ENCODE peak calls at places on chromosomes 12 and 14, in seven cellular contexts. D is IMR-90, Z is ovary, F is upper lobe of left lung, M is heart left ventricle, Q is A549, Y is gastrocnemius medialis. S is an unnamed sample.

GRCh38 chr12:117658226-117658625 is 296.8 kb upstream of the NOS1 start:
- DNase-seq in D (no peak), Z (no peak), F (no peak), M (no peak), Q (no peak), Y (no peak), S (no peak)

GRCh38 chr12:111954974-111955373 is 58.0 kb downstream of the TMEM116 start:
- DNase-seq in D (no peak), Z (no peak), F (no peak), M (no peak), Q (peak; percentile 53), Y (no peak), S (no peak)

GRCh38 chr12:50725011-50725899 is 38.6 kb upstream of the ATF1 start:
- DNase-seq in D (peak; percentile 35), Z (no peak), F (no peak), M (no peak), Q (no peak), Y (no peak), S (peak; percentile 71)

GRCh38 chr12:16454481-16454880 is 107.0 kb downstream of the MGST1 start:
- DNase-seq in D (peak; percentile 51), Z (no peak), F (no peak), M (no peak), Q (no peak), Y (no peak), S (no peak)

GRCh38 chr14:28157289-28157869 is 609.2 kb upstream of the FOXG1 start:
- DNase-seq in D (no peak), Z (peak; percentile 7), F (peak; percentile 66), M (no peak), Q (no peak), Y (no peak), S (no peak)

GRCh38 chr12:32305163-32305562 is 94.2 kb upstream of the FGD4 start:
- DNase-seq in D (peak; percentile 50), Z (no peak), F (no peak), M (no peak), Q (peak; percentile 52), Y (no peak), S (no peak)

GRCh38 chr12:116432321-116432750 is 126.8 kb upstream of the MAP1LC3B2 start:
- DNase-seq in D (peak; percentile 50), Z (no peak), F (no peak), M (no peak), Q (no peak), Y (no peak), S (no peak)

GRCh38 chr12:27703720-27704452 is 6.7 kb upstream of the MRPS35 start:
- DNase-seq in D (peak; percentile 89), Z (peak; percentile 51), F (no peak), M (peak; percentile 59), Q (peak; percentile 88), Y (no peak), S (peak; percentile 73)

GRCh38 chr14:68784298-68784910 is 8.5 kb downstream of the ZFP36L1 start:
- DNase-seq in D (no peak), Z (peak; percentile 41), F (no peak), M (no peak), Q (peak; percentile 97), Y (no peak), S (no peak)

GRCh38 chr12:104506691-104507401 is 50.1 kb downstream of the CHST11 start:
- DNase-seq in D (no peak), Z (no peak), F (no peak), M (peak; percentile 47), Q (no peak), Y (no peak), S (no peak)

GRCh38 chr14:92247347-92247746 is 75.6 kb upstream of the SLC24A4 start:
- DNase-seq in D (no peak), Z (no peak), F (no peak), M (no peak), Q (no peak), Y (no peak), S (no peak)

GRCh38 chr12:126233625-126234024 is 1168.4 kb downstream of the AACS start:
- DNase-seq in D (no peak), Z (no peak), F (no peak), M (no peak), Q (no peak), Y (no peak), S (no peak)

GRCh38 chr12:127565241-127565640 is 701.7 kb upstream of the TMEM132C start:
- DNase-seq in D (no peak), Z (no peak), F (no peak), M (no peak), Q (no peak), Y (no peak), S (no peak)

GRCh38 chr14:68797180-68797670 is 4.4 kb upstream of the ZFP36L1 start:
- DNase-seq in D (no peak), Z (no peak), F (no peak), M (no peak), Q (no peak), Y (peak; percentile 9), S (no peak)

GRCh38 chr12:106423291-106423690 is 65.7 kb downstream of the POLR3B start:
- DNase-seq in D (no peak), Z (no peak), F (no peak), M (no peak), Q (no peak), Y (no peak), S (no peak)

GRCh38 chr12:116524964-116525379 is 34.2 kb upstream of the MAP1LC3B2 start:
- DNase-seq in D (peak; percentile 47), Z (no peak), F (no peak), M (no peak), Q (peak; percentile 77), Y (no peak), S (no peak)

GRCh38 chr14:95495538-95496025 is 20.9 kb downstream of the SYNE3 start:
- DNase-seq in D (no peak), Z (no peak), F (no peak), M (no peak), Q (no peak), Y (no peak), S (no peak)

GRCh38 chr12:108495054-108495453 is 20.0 kb upstream of the FICD start:
- DNase-seq in D (peak; percentile 12), Z (no peak), F (no peak), M (no peak), Q (peak; percentile 59), Y (no peak), S (no peak)

GRCh38 chr14:50060871-50061663 is 55.3 kb downstream of the VCPKMT start:
- DNase-seq in D (peak; percentile 95), Z (peak; percentile 45), F (no peak), M (peak; percentile 63), Q (peak; percentile 86), Y (peak; percentile 49), S (peak; percentile 72)

GRCh38 chr12:32483993-32484392 is 84.6 kb downstream of the FGD4 start:
- DNase-seq in D (no peak), Z (no peak), F (no peak), M (no peak), Q (no peak), Y (no peak), S (no peak)

GRCh38 chr12:32270818-32271710 is 128.3 kb upstream of the FGD4 start:
- DNase-seq in D (peak; percentile 62), Z (no peak), F (no peak), M (no peak), Q (peak; percentile 78), Y (no peak), S (no peak)

GRCh38 chr14:51473351-51473750 is 178.4 kb upstream of the FRMD6 start:
- DNase-seq in D (no peak), Z (no peak), F (no peak), M (no peak), Q (no peak), Y (no peak), S (no peak)

GRCh38 chr12:77855548-77855947 is 24.9 kb downstream of the NAV3 start:
- DNase-seq in D (peak; percentile 2), Z (no peak), F (no peak), M (peak; percentile 42), Q (no peak), Y (no peak), S (no peak)

GRCh38 chr14:71449316-71450055 is 482.7 kb upstream of the RGS6 start:
- DNase-seq in D (no peak), Z (no peak), F (no peak), M (no peak), Q (no peak), Y (no peak), S (no peak)
- TF ChIP-seq POLR2A in D (no peak), Z (no peak), F (no peak), M (no peak), Q (no peak), Y (no peak), S (no peak)

DNA sequence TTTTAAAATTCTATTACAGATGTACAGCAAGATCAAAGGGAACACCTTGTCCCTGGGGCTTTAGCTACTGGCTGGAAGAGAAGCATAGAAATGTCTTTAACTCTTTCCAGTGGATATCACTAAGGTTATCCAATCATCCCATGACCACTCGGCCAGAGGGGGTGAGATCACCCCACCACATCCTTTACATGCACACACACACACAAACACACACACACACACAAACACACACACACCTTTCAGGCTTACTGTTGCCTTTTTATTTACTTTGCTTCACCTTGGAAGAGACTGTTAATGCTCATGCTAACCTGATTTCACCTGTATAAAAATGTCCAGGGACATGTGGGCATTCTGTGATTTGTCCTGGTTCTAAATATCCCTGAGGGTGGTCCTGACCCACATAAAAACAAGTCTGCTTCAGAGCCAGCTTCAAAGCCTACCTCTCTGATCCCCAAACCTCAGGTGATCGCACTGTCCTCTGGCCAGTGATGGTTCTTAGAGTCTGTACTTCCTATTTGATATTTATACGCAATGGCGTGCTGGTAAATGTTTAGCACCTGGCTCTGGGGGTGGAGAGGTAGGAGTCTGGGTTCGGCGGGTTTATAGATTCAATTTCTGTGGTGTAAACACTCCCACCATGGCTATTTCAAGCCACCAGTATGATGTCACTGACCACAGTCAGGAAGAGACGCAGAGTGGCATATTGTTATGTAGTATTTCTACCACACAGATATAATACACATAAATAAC is 166.1 kb upstream of the EEA1 start:
- DNase-seq in D (no peak), Z (no peak), F (no peak), M (no peak), Q (no peak), Y (no peak), S (no peak)
- TF ChIP-seq POLR2A in D (no peak), Z (no peak), F (no peak), M (no peak), Q (no peak), Y (no peak), S (no peak)

GRCh38 chr12:9598363-9598762 is 9.4 kb downstream of the KLRB1 start:
- DNase-seq in D (no peak), Z (no peak), F (no peak), M (no peak), Q (no peak), Y (no peak), S (no peak)
- TF ChIP-seq POLR2A in D (no peak), Z (no peak), F (no peak), M (no peak), Q (no peak), Y (no peak), S (no peak)

GRCh38 chr12:6765634-6766581 is at the start of gene PTMS:
- DNase-seq in D (peak; percentile 92), Z (peak; percentile 92), F (peak; percentile 94), M (peak; percentile 88), Q (peak; percentile 99), Y (peak; percentile 50), S (peak; percentile 86)
- TF ChIP-seq POLR2A in D (peak; percentile 91), Z (peak; percentile 88), F (no peak), M (peak; percentile 91), Q (peak; percentile 100), Y (peak; percentile 42), S (peak; percentile 88)

GRCh38 chr12:64610092-64610659 is at the start of gene RASSF3:
- DNase-seq in D (peak; percentile 67), Z (peak; percentile 79), F (peak; percentile 95), M (peak; percentile 83), Q (peak; percentile 71), Y (peak; percentile 14), S (peak; percentile 69)
- TF ChIP-seq POLR2A in D (no peak), Z (peak; percentile 38), F (peak; percentile 53), M (peak; percentile 71), Q (peak; percentile 54), Y (peak; percentile 46), S (peak; percentile 23)

S was measured in prostate gland.